ENCODE peak calls at places on chromosomes 3 and 15, in six cellular contexts. One of them, this sample, is unnamed.

GRCh38 chr3:69861556-69861955 is 122.3 kb downstream of the MITF start:
- DNase-seq in HL-60: no peak
- DNase-seq in IMR-90: no peak
- DNase-seq in cardiac muscle cell: no peak
- DNase-seq in BE2C: no peak
- DNase-seq in CD4-positive, alpha-beta T cell: no peak
- DNase-seq in this sample: no peak

GRCh38 chr3:34421762-34422161 is 623.3 kb downstream of the PDCD6IP start:
- DNase-seq in IMR-90: no peak
- DNase-seq in HL-60: no peak
- DNase-seq in BE2C: no peak
- DNase-seq in CD4-positive, alpha-beta T cell: no peak
- DNase-seq in cardiac muscle cell: no peak
- DNase-seq in this sample: no peak

GRCh38 chr15:59315914-59316428 is 56.7 kb downstream of the MYO1E start:
- DNase-seq in BE2C: no peak
- DNase-seq in cardiac muscle cell: peak
- DNase-seq in IMR-90: peak
- DNase-seq in HL-60: no peak
- DNase-seq in CD4-positive, alpha-beta T cell: no peak
- DNase-seq in this sample: no peak

GRCh38 chr3:1262246-1262645 is 169.4 kb downstream of the CNTN6 start:
- DNase-seq in BE2C: no peak
- DNase-seq in HL-60: no peak
- DNase-seq in CD4-positive, alpha-beta T cell: no peak
- DNase-seq in cardiac muscle cell: no peak
- DNase-seq in IMR-90: no peak
- DNase-seq in this sample: no peak

GRCh38 chr3:35946121-35946856 is 307.0 kb downstream of the ARPP21 start:
- DNase-seq in CD4-positive, alpha-beta T cell: no peak
- DNase-seq in cardiac muscle cell: peak
- DNase-seq in IMR-90: peak
- DNase-seq in HL-60: no peak
- DNase-seq in BE2C: no peak
- DNase-seq in this sample: no peak

GRCh38 chr15:60582370-60583036 is 103.6 kb upstream of the ICE2 start:
- DNase-seq in BE2C: no peak
- DNase-seq in CD4-positive, alpha-beta T cell: no peak
- DNase-seq in HL-60: no peak
- DNase-seq in IMR-90: peak
- DNase-seq in cardiac muscle cell: peak
- DNase-seq in this sample: no peak

GRCh38 chr15:99616129-99616528 is 50.3 kb downstream of the MEF2A start:
- DNase-seq in cardiac muscle cell: no peak
- DNase-seq in BE2C: no peak
- DNase-seq in IMR-90: no peak
- DNase-seq in CD4-positive, alpha-beta T cell: no peak
- DNase-seq in HL-60: no peak
- DNase-seq in this sample: no peak

GRCh38 chr15:57527382-57528091 is 64.2 kb upstream of the MYZAP start:
- DNase-seq in HL-60: peak
- DNase-seq in CD4-positive, alpha-beta T cell: no peak
- DNase-seq in BE2C: peak
- DNase-seq in cardiac muscle cell: peak
- DNase-seq in IMR-90: peak
- DNase-seq in this sample: peak

GRCh38 chr3:27127879-27128278 is 241.3 kb downstream of the NEK10 start:
- DNase-seq in cardiac muscle cell: no peak
- DNase-seq in BE2C: no peak
- DNase-seq in IMR-90: no peak
- DNase-seq in HL-60: no peak
- DNase-seq in CD4-positive, alpha-beta T cell: no peak
- DNase-seq in this sample: no peak

DNA sequence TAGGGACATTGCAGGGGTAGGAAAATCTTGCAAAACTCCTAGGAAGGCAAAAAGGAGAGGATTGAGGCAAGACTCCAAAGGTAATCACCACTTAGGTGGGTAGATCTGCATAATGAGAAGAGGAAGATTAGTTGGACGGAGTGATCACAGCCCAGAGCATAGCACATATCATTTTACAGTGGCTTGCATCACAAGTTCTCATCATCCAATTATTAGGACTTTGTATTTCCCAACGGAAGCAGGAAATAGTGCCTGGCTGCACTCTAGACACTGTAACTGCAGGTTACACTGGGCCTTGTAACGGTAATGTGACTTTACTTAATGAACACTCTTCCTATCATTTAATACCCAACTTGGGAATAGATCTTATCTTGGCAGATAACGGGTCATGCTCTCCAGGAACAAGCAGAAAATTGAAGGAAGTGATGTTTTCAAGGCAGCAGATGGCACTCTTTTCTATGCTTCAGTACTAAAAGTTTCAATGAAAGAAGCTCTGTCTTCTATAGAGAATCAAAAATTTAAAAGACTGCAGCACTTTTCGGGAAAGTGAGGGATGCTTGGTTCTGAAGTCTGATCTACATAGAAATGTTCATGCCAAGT is 101.9 kb upstream of the KCNMB2 start:
- DNase-seq in cardiac muscle cell: peak
- DNase-seq in CD4-positive, alpha-beta T cell: no peak
- DNase-seq in HL-60: no peak
- DNase-seq in IMR-90: no peak
- DNase-seq in BE2C: no peak
- DNase-seq in this sample: no peak
- TF ChIP-seq CTCF in cardiac muscle cell: no peak
- TF ChIP-seq CTCF in CD4-positive, alpha-beta T cell: no peak
- TF ChIP-seq CTCF in HL-60: no peak
- TF ChIP-seq CTCF in IMR-90: peak
- TF ChIP-seq CTCF in BE2C: peak
- TF ChIP-seq CTCF in this sample: peak

DNA sequence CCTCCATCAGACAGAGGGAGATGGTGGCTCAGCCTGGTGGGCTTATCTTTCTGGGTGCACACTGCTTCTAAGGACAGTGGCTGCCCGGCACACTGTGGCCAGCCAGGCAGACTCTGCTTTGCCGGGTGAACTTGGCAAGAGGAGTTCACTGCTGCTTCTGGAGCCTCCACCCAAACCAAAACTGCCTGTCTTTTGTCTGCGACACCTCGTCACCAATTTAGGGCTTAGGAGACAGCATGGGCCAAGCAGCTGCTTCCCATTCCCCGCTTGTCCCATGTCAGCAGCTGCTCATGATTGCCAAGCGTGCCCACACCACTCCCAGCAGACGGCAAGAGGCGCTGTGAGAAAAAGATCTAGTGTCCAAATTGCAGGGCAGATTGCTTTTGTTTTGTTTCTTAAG is 57.3 kb downstream of the LSM3 start:
- DNase-seq in CD4-positive, alpha-beta T cell: no peak
- DNase-seq in BE2C: no peak
- DNase-seq in cardiac muscle cell: no peak
- DNase-seq in HL-60: no peak
- DNase-seq in IMR-90: no peak
- DNase-seq in this sample: no peak
- TF ChIP-seq CTCF in CD4-positive, alpha-beta T cell: no peak
- TF ChIP-seq CTCF in BE2C: no peak
- TF ChIP-seq CTCF in cardiac muscle cell: no peak
- TF ChIP-seq CTCF in HL-60: no peak
- TF ChIP-seq CTCF in IMR-90: no peak
- TF ChIP-seq CTCF in this sample: no peak

DNA sequence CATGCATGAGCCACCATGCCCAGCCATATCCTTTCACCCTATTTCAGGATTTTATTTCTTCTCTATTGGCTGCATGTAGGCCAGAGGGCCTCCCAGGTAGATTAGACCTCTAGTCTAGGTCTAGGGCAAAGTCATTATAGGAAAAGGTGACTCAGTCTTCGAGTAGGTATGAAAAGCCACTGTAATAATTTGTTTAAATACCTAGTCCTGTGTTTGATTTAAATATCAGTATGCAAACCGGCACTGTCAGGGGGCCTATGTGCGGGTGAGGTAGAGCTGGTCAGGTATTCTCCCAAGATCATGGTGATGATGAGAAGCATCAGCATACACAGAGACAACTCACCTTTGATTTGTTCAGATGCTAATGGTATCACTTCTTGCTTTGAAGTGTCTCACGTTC is 101.4 kb upstream of the UMPS start:
- DNase-seq in BE2C: no peak
- DNase-seq in CD4-positive, alpha-beta T cell: no peak
- DNase-seq in cardiac muscle cell: no peak
- DNase-seq in IMR-90: no peak
- DNase-seq in HL-60: no peak
- DNase-seq in this sample: no peak
- TF ChIP-seq CTCF in BE2C: no peak
- TF ChIP-seq CTCF in CD4-positive, alpha-beta T cell: no peak
- TF ChIP-seq CTCF in cardiac muscle cell: no peak
- TF ChIP-seq CTCF in IMR-90: no peak
- TF ChIP-seq CTCF in HL-60: no peak
- TF ChIP-seq CTCF in this sample: no peak

GRCh38 chr3:172171396-172172075 is 132.2 kb downstream of the FNDC3B start:
- DNase-seq in cardiac muscle cell: peak
- DNase-seq in HL-60: no peak
- DNase-seq in CD4-positive, alpha-beta T cell: no peak
- DNase-seq in IMR-90: no peak
- DNase-seq in BE2C: no peak
- DNase-seq in this sample: no peak
- TF ChIP-seq CTCF in cardiac muscle cell: no peak
- TF ChIP-seq CTCF in HL-60: no peak
- TF ChIP-seq CTCF in CD4-positive, alpha-beta T cell: no peak
- TF ChIP-seq CTCF in IMR-90: no peak
- TF ChIP-seq CTCF in BE2C: no peak
- TF ChIP-seq CTCF in this sample: no peak

DNA sequence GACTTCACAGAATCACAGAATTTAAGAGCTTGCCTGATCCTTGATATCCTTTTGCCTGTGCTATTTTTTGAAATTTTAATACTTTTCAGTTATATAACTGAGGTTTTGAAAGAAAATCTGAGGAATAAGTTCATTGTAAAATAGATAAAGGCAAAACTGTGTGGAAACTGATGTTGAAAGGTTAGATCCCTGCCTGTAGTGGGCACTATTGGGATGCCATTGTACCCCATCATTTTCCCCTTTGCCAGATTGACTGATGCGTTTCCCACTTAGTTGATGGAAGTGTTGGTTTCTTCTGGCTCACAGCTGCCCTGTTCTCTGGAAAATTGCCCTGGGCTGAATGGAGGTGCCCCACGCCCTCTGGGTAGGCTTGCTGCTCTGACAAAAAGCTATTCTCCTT is 387.9 kb downstream of the RBMS3 start:
- DNase-seq in BE2C: no peak
- DNase-seq in cardiac muscle cell: no peak
- DNase-seq in IMR-90: no peak
- DNase-seq in HL-60: no peak
- DNase-seq in CD4-positive, alpha-beta T cell: no peak
- DNase-seq in this sample: no peak
- TF ChIP-seq CTCF in BE2C: peak
- TF ChIP-seq CTCF in cardiac muscle cell: no peak
- TF ChIP-seq CTCF in IMR-90: no peak
- TF ChIP-seq CTCF in HL-60: no peak
- TF ChIP-seq CTCF in CD4-positive, alpha-beta T cell: no peak
- TF ChIP-seq CTCF in this sample: no peak

GRCh38 chr15:100651253-100651652 is 48.9 kb downstream of the ASB7 start:
- DNase-seq in IMR-90: peak
- DNase-seq in BE2C: no peak
- DNase-seq in CD4-positive, alpha-beta T cell: no peak
- DNase-seq in cardiac muscle cell: peak
- DNase-seq in HL-60: no peak
- DNase-seq in this sample: no peak
- TF ChIP-seq CTCF in IMR-90: peak
- TF ChIP-seq CTCF in BE2C: no peak
- TF ChIP-seq CTCF in CD4-positive, alpha-beta T cell: no peak
- TF ChIP-seq CTCF in cardiac muscle cell: no peak
- TF ChIP-seq CTCF in HL-60: no peak
- TF ChIP-seq CTCF in this sample: no peak

GRCh38 chr15:38864827-38865604 is 300.4 kb upstream of the RASGRP1 start:
- DNase-seq in IMR-90: peak
- DNase-seq in cardiac muscle cell: peak
- DNase-seq in HL-60: no peak
- DNase-seq in CD4-positive, alpha-beta T cell: no peak
- DNase-seq in BE2C: no peak
- DNase-seq in this sample: no peak
- TF ChIP-seq CTCF in IMR-90: no peak
- TF ChIP-seq CTCF in cardiac muscle cell: peak
- TF ChIP-seq CTCF in HL-60: no peak
- TF ChIP-seq CTCF in CD4-positive, alpha-beta T cell: no peak
- TF ChIP-seq CTCF in BE2C: no peak
- TF ChIP-seq CTCF in this sample: no peak

DNA sequence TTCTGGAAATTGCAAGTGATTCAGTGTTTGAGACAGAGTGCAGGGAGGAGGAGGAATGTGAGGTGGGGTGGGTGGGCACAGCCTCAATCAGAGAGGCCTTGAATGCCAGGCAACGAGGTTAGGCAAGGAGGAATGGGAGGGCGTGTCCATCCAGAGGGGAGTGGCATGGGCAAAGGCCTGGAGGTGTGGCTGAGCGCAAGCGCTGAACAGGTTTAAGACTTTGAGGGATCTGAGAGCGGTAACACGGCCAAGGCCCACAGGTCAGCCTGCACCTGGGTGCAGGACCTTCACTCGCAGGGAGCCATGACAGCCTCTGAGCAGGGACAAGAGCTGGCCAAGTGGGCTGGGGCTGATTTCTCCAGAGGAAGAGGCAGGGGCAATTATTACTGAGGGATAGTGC is 125.9 kb downstream of the TPRA1 start:
- DNase-seq in CD4-positive, alpha-beta T cell: no peak
- DNase-seq in HL-60: no peak
- DNase-seq in BE2C: no peak
- DNase-seq in cardiac muscle cell: no peak
- DNase-seq in IMR-90: no peak
- DNase-seq in this sample: no peak
- TF ChIP-seq CTCF in CD4-positive, alpha-beta T cell: no peak
- TF ChIP-seq CTCF in HL-60: no peak
- TF ChIP-seq CTCF in BE2C: no peak
- TF ChIP-seq CTCF in cardiac muscle cell: no peak
- TF ChIP-seq CTCF in IMR-90: no peak
- TF ChIP-seq CTCF in this sample: no peak

DNA sequence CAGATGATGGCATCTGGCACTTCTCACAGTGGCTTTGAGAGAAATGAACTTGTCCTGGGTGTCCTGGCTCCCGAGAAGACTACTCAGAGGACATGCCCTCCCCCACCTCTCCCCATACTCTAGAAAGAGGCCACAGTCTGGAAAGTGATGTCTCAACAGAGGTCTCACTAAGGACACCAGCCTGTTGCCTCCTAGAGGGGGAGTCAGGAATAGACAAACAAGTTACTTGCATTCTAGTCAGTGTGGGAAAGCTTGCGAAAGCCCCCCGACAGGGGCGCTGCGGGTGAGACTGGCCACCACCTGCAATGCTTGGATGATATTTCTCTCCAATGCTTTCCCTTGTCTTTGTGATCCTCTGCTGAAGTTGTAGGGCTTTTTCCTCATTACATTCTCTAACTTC is 17.2 kb downstream of the B4GALT4 start:
- DNase-seq in CD4-positive, alpha-beta T cell: no peak
- DNase-seq in IMR-90: no peak
- DNase-seq in BE2C: no peak
- DNase-seq in cardiac muscle cell: no peak
- DNase-seq in HL-60: no peak
- DNase-seq in this sample: no peak
- TF ChIP-seq CTCF in CD4-positive, alpha-beta T cell: no peak
- TF ChIP-seq CTCF in IMR-90: no peak
- TF ChIP-seq CTCF in BE2C: no peak
- TF ChIP-seq CTCF in cardiac muscle cell: no peak
- TF ChIP-seq CTCF in HL-60: no peak
- TF ChIP-seq CTCF in this sample: no peak

GRCh38 chr15:55742927-55743614 is at the start of gene PRTG:
- DNase-seq in BE2C: peak
- DNase-seq in HL-60: no peak
- DNase-seq in cardiac muscle cell: peak
- DNase-seq in IMR-90: peak
- DNase-seq in CD4-positive, alpha-beta T cell: no peak
- DNase-seq in this sample: peak
- TF ChIP-seq CTCF in BE2C: no peak
- TF ChIP-seq CTCF in HL-60: no peak
- TF ChIP-seq CTCF in cardiac muscle cell: no peak
- TF ChIP-seq CTCF in IMR-90: no peak
- TF ChIP-seq CTCF in CD4-positive, alpha-beta T cell: no peak
- TF ChIP-seq CTCF in this sample: no peak

This sample was measured in neural crest cell.